ENCODE peak calls at places on chromosomes 4 and X, in seven cellular contexts. V is endothelial cell of umbilical vein, I is upper lobe of left lung, N is transverse colon, T is suprapubic skin, A is breast epithelium, D is stomach. M is an unnamed sample.

GRCh38 chrX:150607200-150607599 is 38.8 kb downstream of the MTM1 start:
- DNase-seq in V (no peak), I (no peak), N (no peak), T (no peak), A (no peak), D (no peak), M (no peak)

GRCh38 chrX:118536687-118537461 is 41.3 kb downstream of the DOCK11 start:
- DNase-seq in V (peak), I (no peak), N (no peak), T (no peak), A (no peak), D (no peak), M (no peak)

GRCh38 chr4:66014146-66014765 is 344.0 kb upstream of the EPHA5 start:
- DNase-seq in V (no peak), I (no peak), N (no peak), T (no peak), A (no peak), D (no peak), M (no peak)

GRCh38 chrX:3191821-3192220 is 150.6 kb downstream of the ARSF start:
- DNase-seq in V (no peak), I (no peak), N (no peak), T (no peak), A (no peak), D (no peak), M (no peak)

GRCh38 chr4:108926058-108926457 is 163.2 kb upstream of the ETNPPL start:
- DNase-seq in V (no peak), I (no peak), N (no peak), T (no peak), A (no peak), D (no peak), M (no peak)

GRCh38 chr4:11074581-11075241 is 354.0 kb downstream of the HS3ST1 start:
- DNase-seq in V (no peak), I (no peak), N (no peak), T (no peak), A (no peak), D (peak), M (no peak)

GRCh38 chr4:4666693-4667642 is 125.1 kb upstream of the STX18 start:
- DNase-seq in V (no peak), I (no peak), N (no peak), T (no peak), A (no peak), D (no peak), M (no peak)

GRCh38 chrX:111431007-111431406 is 19.0 kb upstream of the DCX start:
- DNase-seq in V (no peak), I (no peak), N (no peak), T (no peak), A (no peak), D (no peak), M (no peak)

GRCh38 chrX:129632443-129632842 is 22.3 kb downstream of the APLN start:
- DNase-seq in V (no peak), I (no peak), N (no peak), T (no peak), A (no peak), D (no peak), M (no peak)

GRCh38 chr4:5435201-5435600 is 273.2 kb downstream of the EVC2 start:
- DNase-seq in V (no peak), I (no peak), N (no peak), T (no peak), A (no peak), D (no peak), M (peak)

GRCh38 chrX:35919536-35920309 is at the start of gene CFAP47:
- DNase-seq in V (no peak), I (peak), N (peak), T (no peak), A (no peak), D (peak), M (no peak)

GRCh38 chr4:108717386-108717785 is 45.5 kb downstream of the ETNPPL start:
- DNase-seq in V (no peak), I (no peak), N (no peak), T (no peak), A (no peak), D (no peak), M (no peak)

GRCh38 chrX:1323315-1323714 is 13.3 kb upstream of the IL3RA start:
- DNase-seq in V (peak), I (no peak), N (peak), T (no peak), A (no peak), D (peak), M (no peak)

GRCh38 chrX:144946696-144947095 is 300.6 kb upstream of the SPANXN1 start:
- DNase-seq in V (no peak), I (no peak), N (no peak), T (no peak), A (no peak), D (no peak), M (no peak)

GRCh38 chr4:183321079-183321478 is 1.0 kb upstream of the CLDN22 start:
- DNase-seq in V (no peak), I (no peak), N (no peak), T (no peak), A (no peak), D (no peak), M (no peak)

GRCh38 chr4:94527556-94528233 is 76.0 kb downstream of the PDLIM5 start:
- DNase-seq in V (no peak), I (no peak), N (no peak), T (no peak), A (no peak), D (no peak), M (no peak)

GRCh38 chr4:166274136-166274761 is 401.2 kb downstream of the TLL1 start:
- DNase-seq in V (no peak), I (peak), N (no peak), T (no peak), A (no peak), D (no peak), M (no peak)

GRCh38 chr4:27887646-27888045 is 1027.0 kb downstream of the STIM2 start:
- DNase-seq in V (no peak), I (no peak), N (no peak), T (no peak), A (no peak), D (no peak), M (no peak)

GRCh38 chrX:37590047-37590446 is 18.6 kb downstream of the LANCL3 start:
- DNase-seq in V (no peak), I (no peak), N (no peak), T (no peak), A (no peak), D (no peak), M (no peak)

GRCh38 chrX:252421-253291 is 28.5 kb upstream of the PLCXD1 start:
- DNase-seq in V (peak), I (no peak), N (no peak), T (no peak), A (no peak), D (no peak), M (peak)

GRCh38 chr4:125265846-125266245 is 48.9 kb upstream of the FAT4 start:
- DNase-seq in V (no peak), I (peak), N (no peak), T (no peak), A (no peak), D (no peak), M (no peak)

GRCh38 chr4:125268065-125268755 is 46.5 kb upstream of the FAT4 start:
- DNase-seq in V (no peak), I (no peak), N (no peak), T (no peak), A (no peak), D (no peak), M (no peak)

GRCh38 chr4:125262079-125262478 is 52.7 kb upstream of the FAT4 start:
- DNase-seq in V (no peak), I (no peak), N (no peak), T (no peak), A (no peak), D (no peak), M (no peak)

GRCh38 chr4:125266901-125267601 is 47.7 kb upstream of the FAT4 start:
- DNase-seq in V (no peak), I (no peak), N (no peak), T (no peak), A (no peak), D (no peak), M (no peak)
- H3K4me3 ChIP-seq in V (no peak), I (no peak), N (no peak), T (no peak), A (no peak), D (no peak), M (no peak)

GRCh38 chr4:7554885-7555284 is 120.2 kb upstream of the PSAPL1 start:
- DNase-seq in V (no peak), I (no peak), N (no peak), T (no peak), A (no peak), D (no peak), M (no peak)
- TF ChIP-seq POLR2AphosphoS5 in V (no peak), I (no peak), N (no peak), T (no peak), A (no peak), D (no peak), M (no peak)

DNA sequence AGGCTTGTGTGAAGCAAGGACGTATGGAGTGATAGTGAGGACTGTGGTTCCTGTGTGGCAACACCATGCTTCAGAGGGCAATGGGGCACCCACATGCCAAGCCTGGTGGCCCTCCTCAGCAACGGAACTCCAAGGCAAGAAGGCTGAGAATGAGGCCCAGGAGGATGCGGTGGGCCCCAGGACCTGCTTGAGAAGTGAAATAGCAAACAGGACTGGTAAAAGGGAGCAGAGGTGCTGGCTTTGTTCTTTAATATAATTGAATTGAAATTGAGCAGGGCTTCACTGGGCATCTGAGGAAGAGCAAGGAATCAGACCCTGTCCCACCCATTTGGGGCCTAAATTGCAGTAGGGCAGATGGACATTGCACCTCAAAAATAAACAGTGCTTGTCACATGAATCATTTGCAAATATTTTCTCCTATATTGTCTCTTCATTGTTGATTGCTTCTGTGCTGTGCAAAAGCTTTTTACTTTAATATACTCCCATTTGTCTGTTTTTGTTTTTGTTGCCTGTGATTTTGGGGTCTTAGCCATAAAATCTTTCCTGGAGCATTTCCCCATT is 2.3 kb downstream of the TMEM187 start:
- DNase-seq in V (no peak), I (no peak), N (no peak), T (no peak), A (no peak), D (no peak), M (no peak)
- H3K27ac ChIP-seq in V (no peak), I (peak), N (peak), T (peak), A (peak), D (peak), M (peak)

GRCh38 chr4:128427832-128428366 is 140.3 kb upstream of the PGRMC2 start:
- DNase-seq in V (peak), I (no peak), N (peak), T (no peak), A (no peak), D (peak), M (no peak)
- H3K4me3 ChIP-seq in V (no peak), I (peak), N (no peak), T (peak), A (no peak), D (no peak), M (no peak)

GRCh38 chr4:141654098-141654497 is 17.7 kb downstream of the IL15 start:
- DNase-seq in V (peak), I (no peak), N (peak), T (no peak), A (no peak), D (no peak), M (no peak)

GRCh38 chr4:141656031-141656430 is 19.6 kb downstream of the IL15 start:
- DNase-seq in V (no peak), I (no peak), N (no peak), T (no peak), A (no peak), D (no peak), M (no peak)

GRCh38 chr4:141657550-141657949 is 21.2 kb downstream of the IL15 start:
- DNase-seq in V (no peak), I (no peak), N (no peak), T (no peak), A (no peak), D (no peak), M (no peak)

GRCh38 chr4:141647982-141648381 is 11.6 kb downstream of the IL15 start:
- DNase-seq in V (no peak), I (no peak), N (no peak), T (no peak), A (no peak), D (no peak), M (no peak)

GRCh38 chr4:141652161-141652778 is 15.9 kb downstream of the IL15 start:
- DNase-seq in V (peak), I (no peak), N (no peak), T (no peak), A (no peak), D (no peak), M (no peak)
- TF ChIP-seq POLR2AphosphoS5 in V (no peak), I (no peak), N (no peak), T (no peak), A (no peak), D (peak), M (no peak)

GRCh38 chrX:10039821-10040793 is 72.9 kb downstream of the CLDN34 start:
- DNase-seq in V (peak), I (no peak), N (no peak), T (no peak), A (no peak), D (no peak), M (no peak)

GRCh38 chrX:10041383-10041782 is 74.2 kb downstream of the CLDN34 start:
- DNase-seq in V (no peak), I (no peak), N (no peak), T (no peak), A (no peak), D (no peak), M (no peak)

GRCh38 chrX:10040961-10041360 is 73.8 kb downstream of the CLDN34 start:
- DNase-seq in V (no peak), I (no peak), N (no peak), T (no peak), A (no peak), D (no peak), M (no peak)

GRCh38 chrX:10042055-10042454 is 74.9 kb downstream of the CLDN34 start:
- DNase-seq in V (no peak), I (no peak), N (no peak), T (no peak), A (no peak), D (no peak), M (no peak)

DNA sequence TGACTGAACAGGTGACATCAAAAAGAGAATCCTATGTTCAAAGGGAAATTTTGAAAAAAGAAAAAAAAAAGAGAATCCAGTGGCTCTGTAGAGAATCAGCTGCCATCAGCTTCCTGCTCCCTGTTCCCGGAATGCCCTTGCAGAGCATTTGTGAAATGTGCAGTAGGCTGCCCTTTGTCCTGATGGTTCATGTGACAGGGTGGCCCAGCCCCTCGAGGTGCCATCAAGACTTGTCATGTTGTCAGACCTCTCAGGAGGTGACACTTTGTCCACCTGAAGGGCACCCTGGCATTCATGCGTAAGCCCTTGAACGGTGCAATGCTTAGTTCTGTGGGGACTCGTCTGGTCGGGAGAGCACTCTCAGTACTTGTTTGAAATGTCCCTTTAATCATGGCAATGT is 71.4 kb downstream of the CLDN34 start:
- DNase-seq in V (no peak), I (no peak), N (no peak), T (no peak), A (no peak), D (no peak), M (no peak)
- H3K27ac ChIP-seq in V (no peak), I (no peak), N (no peak), T (no peak), A (no peak), D (no peak), M (no peak)

GRCh38 chrX:106178826-106179225 is 10.7 kb downstream of the PWWP3B start:
- DNase-seq in V (no peak), I (no peak), N (no peak), T (no peak), A (no peak), D (no peak), M (no peak)

GRCh38 chrX:106177982-106178321 is 9.8 kb downstream of the PWWP3B start:
- DNase-seq in V (no peak), I (no peak), N (no peak), T (no peak), A (no peak), D (no peak), M (no peak)

DNA sequence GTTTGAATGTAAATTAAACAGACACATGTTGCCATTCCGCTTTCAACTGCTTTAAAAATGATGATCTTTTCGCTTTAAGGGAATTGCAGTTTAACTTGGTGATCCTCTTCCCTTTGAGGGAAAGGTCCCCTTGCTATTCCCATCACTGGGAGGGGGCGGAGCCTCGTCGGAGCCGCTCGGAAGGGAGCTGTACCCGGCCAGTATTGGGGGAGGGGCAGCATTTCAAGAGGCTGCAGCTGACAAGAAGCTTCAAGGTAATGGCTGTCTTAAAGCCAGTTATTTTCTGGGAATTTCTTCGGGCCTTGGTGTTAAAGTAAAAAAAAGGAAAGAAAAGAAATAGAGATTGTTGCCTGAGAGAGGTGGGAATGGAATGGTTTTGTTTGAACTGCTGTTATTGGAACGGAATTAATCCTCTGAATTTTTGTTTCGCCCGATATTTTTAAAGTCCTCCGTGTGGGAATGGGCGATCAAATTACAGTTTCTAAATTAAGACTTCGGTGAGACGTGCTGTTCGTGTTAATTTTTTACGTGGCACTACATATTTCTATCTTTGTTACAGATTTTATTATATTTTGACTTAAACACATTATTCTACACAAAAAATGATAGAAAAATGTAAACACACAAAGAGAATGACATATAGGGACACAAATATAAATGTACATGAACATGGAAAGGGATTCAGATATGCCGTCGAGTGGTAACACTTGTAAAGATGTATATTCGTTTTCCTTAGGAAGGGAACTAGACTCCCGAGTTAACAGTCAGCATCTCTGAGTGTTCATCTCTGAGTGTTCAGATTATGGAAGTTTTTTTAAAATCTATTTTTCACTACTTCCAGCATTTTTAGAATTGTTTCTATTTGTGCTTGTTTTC is 9.2 kb downstream of the PWWP3B start:
- DNase-seq in V (no peak), I (peak), N (no peak), T (no peak), A (no peak), D (no peak), M (no peak)
- H3K4me3 ChIP-seq in V (no peak), I (no peak), N (no peak), T (no peak), A (no peak), D (no peak), M (peak)

DNA sequence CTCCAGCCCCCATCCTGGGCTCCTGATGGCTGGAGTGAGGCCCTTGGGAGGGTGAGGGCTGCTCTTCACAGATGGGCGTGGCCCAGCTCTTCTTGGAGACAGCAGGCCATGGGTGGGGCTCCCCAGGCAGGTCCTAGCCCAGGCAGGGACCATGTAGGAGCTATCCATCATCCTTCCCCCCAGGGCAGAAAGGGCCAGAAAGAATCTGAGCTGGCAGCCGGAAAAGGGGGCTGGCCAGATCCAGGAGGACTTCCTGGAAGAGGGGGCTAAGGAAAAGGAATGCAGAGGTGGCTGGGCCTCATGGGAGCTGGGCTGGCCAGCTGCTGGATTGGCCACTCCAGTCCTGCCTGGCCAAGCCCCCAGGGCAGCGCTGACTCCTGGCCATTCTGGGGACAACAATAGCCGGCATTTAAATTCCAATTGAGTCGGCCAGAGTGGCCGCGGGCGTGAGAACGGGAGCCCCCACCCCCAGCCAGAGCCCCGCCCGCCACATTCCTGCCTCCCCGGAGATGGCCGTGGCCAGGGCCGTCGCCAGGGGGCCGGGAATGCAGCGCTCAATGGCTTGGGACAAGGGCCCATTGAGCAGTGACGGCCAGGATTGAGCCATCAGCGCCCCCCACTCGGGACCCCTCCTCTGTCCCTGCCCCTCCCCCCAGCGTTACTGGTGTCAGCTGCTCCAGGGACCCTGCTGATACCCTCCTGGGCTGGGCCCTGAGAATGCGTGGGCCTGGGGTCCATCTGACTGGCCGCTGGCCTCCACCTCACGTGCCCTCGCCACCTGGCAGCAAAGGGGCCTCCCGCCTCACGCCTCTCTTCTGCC is 15.1 kb upstream of the FGFR3 start:
- DNase-seq in V (no peak), I (no peak), N (no peak), T (no peak), A (no peak), D (no peak), M (no peak)
- TF ChIP-seq POLR2AphosphoS5 in V (no peak), I (no peak), N (no peak), T (no peak), A (no peak), D (no peak), M (no peak)

GRCh38 chr4:123587983-123588494 is 191.4 kb downstream of the SPRY1 start:
- DNase-seq in V (peak), I (no peak), N (peak), T (no peak), A (no peak), D (peak), M (no peak)

GRCh38 chr4:123591875-123592274 is 195.3 kb downstream of the SPRY1 start:
- DNase-seq in V (no peak), I (no peak), N (no peak), T (no peak), A (no peak), D (no peak), M (no peak)

GRCh38 chr4:123585111-123585510 is 188.5 kb downstream of the SPRY1 start:
- DNase-seq in V (no peak), I (no peak), N (no peak), T (no peak), A (no peak), D (no peak), M (no peak)

GRCh38 chr4:123588631-123589223 is 192.1 kb downstream of the SPRY1 start:
- DNase-seq in V (no peak), I (no peak), N (peak), T (no peak), A (no peak), D (no peak), M (no peak)

GRCh38 chr4:123589361-123589760 is 192.8 kb downstream of the SPRY1 start:
- DNase-seq in V (no peak), I (no peak), N (no peak), T (no peak), A (no peak), D (no peak), M (no peak)
- H3K27ac ChIP-seq in V (no peak), I (peak), N (peak), T (peak), A (no peak), D (no peak), M (peak)